ENCODE peak calls at places on chromosome 19, in five cellular contexts. One of them, this sample, is unnamed.

GRCh38 chr19:1449467-1450442 is at the start of gene APC2:
- DNase-seq in AG09309: no peak
- DNase-seq in mucosa of descending colon: no peak
- DNase-seq in HCT116: no peak
- DNase-seq in WTC11: peak
- DNase-seq in this sample: peak

GRCh38 chr19:27722625-27723024 is 1490.3 kb downstream of the UQCRFS1 start:
- DNase-seq in HCT116: no peak
- DNase-seq in mucosa of descending colon: no peak
- DNase-seq in WTC11: no peak
- DNase-seq in AG09309: no peak
- DNase-seq in this sample: no peak

GRCh38 chr19:4441994-4442845 is 15.4 kb downstream of the UBXN6 start:
- DNase-seq in WTC11: no peak
- DNase-seq in mucosa of descending colon: no peak
- DNase-seq in HCT116: no peak
- DNase-seq in AG09309: no peak
- DNase-seq in this sample: no peak

GRCh38 chr19:37136118-37136517 is 36.4 kb downstream of the ZNF585A start:
- DNase-seq in HCT116: no peak
- DNase-seq in WTC11: no peak
- DNase-seq in AG09309: no peak
- DNase-seq in mucosa of descending colon: no peak
- DNase-seq in this sample: no peak

GRCh38 chr19:17328517-17329060 is 6.1 kb downstream of the ANO8 start:
- DNase-seq in mucosa of descending colon: no peak
- DNase-seq in HCT116: no peak
- DNase-seq in WTC11: peak
- DNase-seq in AG09309: no peak
- DNase-seq in this sample: peak

GRCh38 chr19:17922138-17922537 is 10.7 kb upstream of the CCDC124 start:
- DNase-seq in HCT116: no peak
- DNase-seq in WTC11: no peak
- DNase-seq in AG09309: no peak
- DNase-seq in mucosa of descending colon: no peak
- DNase-seq in this sample: no peak

GRCh38 chr19:38656171-38656981 is 8.9 kb downstream of the ACTN4 start:
- DNase-seq in HCT116: no peak
- DNase-seq in WTC11: no peak
- DNase-seq in mucosa of descending colon: no peak
- DNase-seq in AG09309: no peak
- DNase-seq in this sample: no peak

GRCh38 chr19:29741226-29741625 is 26.2 kb upstream of the C19orf12 start:
- DNase-seq in mucosa of descending colon: no peak
- DNase-seq in WTC11: no peak
- DNase-seq in AG09309: no peak
- DNase-seq in HCT116: no peak
- DNase-seq in this sample: no peak

GRCh38 chr19:41302624-41303351 is 7.2 kb upstream of the CCDC97 start:
- DNase-seq in mucosa of descending colon: no peak
- DNase-seq in WTC11: no peak
- DNase-seq in AG09309: no peak
- DNase-seq in HCT116: no peak
- DNase-seq in this sample: no peak

GRCh38 chr19:40208602-40209001 is 9.6 kb downstream of the TTC9B start:
- DNase-seq in mucosa of descending colon: no peak
- DNase-seq in AG09309: no peak
- DNase-seq in WTC11: no peak
- DNase-seq in HCT116: no peak
- DNase-seq in this sample: no peak

GRCh38 chr19:35592226-35592625 is 6.3 kb downstream of the PMIS2 start:
- DNase-seq in AG09309: no peak
- DNase-seq in mucosa of descending colon: peak
- DNase-seq in HCT116: peak
- DNase-seq in WTC11: peak
- DNase-seq in this sample: peak

GRCh38 chr19:41589371-41589770 is 13.4 kb downstream of the CEACAM21 start:
- DNase-seq in WTC11: no peak
- DNase-seq in HCT116: no peak
- DNase-seq in AG09309: no peak
- DNase-seq in mucosa of descending colon: no peak
- DNase-seq in this sample: no peak

GRCh38 chr19:29515706-29516357 is 10.0 kb upstream of the VSTM2B start:
- DNase-seq in mucosa of descending colon: no peak
- DNase-seq in AG09309: no peak
- DNase-seq in HCT116: no peak
- DNase-seq in WTC11: no peak
- DNase-seq in this sample: peak

GRCh38 chr19:8393871-8394250 is 3.7 kb downstream of the RAB11B start:
- DNase-seq in AG09309: no peak
- DNase-seq in WTC11: no peak
- DNase-seq in mucosa of descending colon: no peak
- DNase-seq in HCT116: no peak
- DNase-seq in this sample: no peak

GRCh38 chr19:54388001-54388802 is 23.5 kb upstream of the LAIR1 start:
- DNase-seq in HCT116: no peak
- DNase-seq in AG09309: no peak
- DNase-seq in mucosa of descending colon: no peak
- DNase-seq in WTC11: peak
- DNase-seq in this sample: no peak

GRCh38 chr19:1923319-1923718 is 17.7 kb upstream of the CSNK1G2 start:
- DNase-seq in AG09309: no peak
- DNase-seq in HCT116: no peak
- DNase-seq in mucosa of descending colon: no peak
- DNase-seq in WTC11: no peak
- DNase-seq in this sample: no peak

GRCh38 chr19:39997595-39998216 is 846 bp downstream of the ZNF546 start:
- DNase-seq in mucosa of descending colon: no peak
- DNase-seq in WTC11: no peak
- DNase-seq in AG09309: no peak
- DNase-seq in HCT116: no peak
- DNase-seq in this sample: no peak

GRCh38 chr19:44925114-44925891 is 10.9 kb downstream of the APOC1 start:
- DNase-seq in HCT116: no peak
- DNase-seq in WTC11: no peak
- DNase-seq in mucosa of descending colon: peak
- DNase-seq in AG09309: peak
- DNase-seq in this sample: no peak

GRCh38 chr19:13841339-13842293 is 35.3 kb upstream of the NANOS3 start:
- DNase-seq in WTC11: no peak
- DNase-seq in mucosa of descending colon: peak
- DNase-seq in AG09309: no peak
- DNase-seq in HCT116: no peak
- DNase-seq in this sample: no peak

GRCh38 chr19:30669329-30670010 is 297.3 kb downstream of the ZNF536 start:
- DNase-seq in WTC11: peak
- DNase-seq in AG09309: no peak
- DNase-seq in mucosa of descending colon: peak
- DNase-seq in HCT116: no peak
- DNase-seq in this sample: peak

GRCh38 chr19:27833031-27833430 is 1379.9 kb downstream of the UQCRFS1 start:
- DNase-seq in HCT116: no peak
- DNase-seq in AG09309: no peak
- DNase-seq in mucosa of descending colon: no peak
- DNase-seq in WTC11: no peak
- DNase-seq in this sample: no peak

GRCh38 chr19:45173816-45174215 is 4.2 kb downstream of the TRAPPC6A start:
- DNase-seq in HCT116: no peak
- DNase-seq in mucosa of descending colon: no peak
- DNase-seq in AG09309: peak
- DNase-seq in WTC11: no peak
- DNase-seq in this sample: no peak

GRCh38 chr19:38251564-38252051 is 4.6 kb downstream of the PPP1R14A start:
- DNase-seq in HCT116: no peak
- DNase-seq in mucosa of descending colon: no peak
- DNase-seq in AG09309: no peak
- DNase-seq in WTC11: no peak
- DNase-seq in this sample: peak

GRCh38 chr19:42152285-42152684 is 20.0 kb upstream of the POU2F2 start:
- DNase-seq in HCT116: no peak
- DNase-seq in mucosa of descending colon: no peak
- DNase-seq in AG09309: no peak
- DNase-seq in WTC11: no peak
- DNase-seq in this sample: peak

GRCh38 chr19:1084024-1084868 is 10.9 kb downstream of the POLR2E start:
- DNase-seq in HCT116: no peak
- DNase-seq in mucosa of descending colon: no peak
- DNase-seq in AG09309: no peak
- DNase-seq in WTC11: no peak
- DNase-seq in this sample: peak

GRCh38 chr19:2602391-2603181 is 99.9 kb downstream of the GNG7 start:
- DNase-seq in AG09309: peak
- DNase-seq in HCT116: no peak
- DNase-seq in WTC11: peak
- DNase-seq in mucosa of descending colon: peak
- DNase-seq in this sample: peak

GRCh38 chr19:16368385-16369305 is 44.0 kb downstream of the KLF2 start:
- DNase-seq in mucosa of descending colon: no peak
- DNase-seq in AG09309: no peak
- DNase-seq in WTC11: no peak
- DNase-seq in HCT116: no peak
- DNase-seq in this sample: no peak

GRCh38 chr19:47652285-47652684 is 43.4 kb downstream of the BICRA start:
- DNase-seq in WTC11: no peak
- DNase-seq in mucosa of descending colon: no peak
- DNase-seq in AG09309: no peak
- DNase-seq in HCT116: no peak
- DNase-seq in this sample: no peak

GRCh38 chr19:588093-588742 is 1.5 kb upstream of the HCN2 start:
- DNase-seq in mucosa of descending colon: peak
- DNase-seq in WTC11: peak
- DNase-seq in HCT116: peak
- DNase-seq in AG09309: no peak
- DNase-seq in this sample: peak

GRCh38 chr19:52142001-52142595 is 2.4 kb upstream of the ZNF616 start:
- DNase-seq in WTC11: no peak
- DNase-seq in HCT116: no peak
- DNase-seq in mucosa of descending colon: no peak
- DNase-seq in AG09309: no peak
- DNase-seq in this sample: no peak

GRCh38 chr19:47608908-47609879 is at the start of gene BICRA:
- DNase-seq in WTC11: peak
- DNase-seq in HCT116: no peak
- DNase-seq in mucosa of descending colon: peak
- DNase-seq in AG09309: no peak
- DNase-seq in this sample: peak

GRCh38 chr19:34274284-34274826 is 20.0 kb downstream of the GARRE1 start:
- DNase-seq in HCT116: no peak
- DNase-seq in WTC11: no peak
- DNase-seq in AG09309: no peak
- DNase-seq in mucosa of descending colon: no peak
- DNase-seq in this sample: no peak

GRCh38 chr19:39252458-39252857 is 3.8 kb upstream of the IFNL4 start:
- DNase-seq in WTC11: no peak
- DNase-seq in AG09309: no peak
- DNase-seq in mucosa of descending colon: no peak
- DNase-seq in HCT116: no peak
- DNase-seq in this sample: no peak

GRCh38 chr19:49113762-49114629 is at the start of gene LIN7B:
- DNase-seq in AG09309: no peak
- DNase-seq in mucosa of descending colon: peak
- DNase-seq in HCT116: peak
- DNase-seq in WTC11: peak
- DNase-seq in this sample: peak
- TF ChIP-seq CTCF in AG09309: peak
- TF ChIP-seq CTCF in mucosa of descending colon: peak
- TF ChIP-seq CTCF in HCT116: no peak
- TF ChIP-seq CTCF in WTC11: no peak
- TF ChIP-seq CTCF in this sample: peak

DNA sequence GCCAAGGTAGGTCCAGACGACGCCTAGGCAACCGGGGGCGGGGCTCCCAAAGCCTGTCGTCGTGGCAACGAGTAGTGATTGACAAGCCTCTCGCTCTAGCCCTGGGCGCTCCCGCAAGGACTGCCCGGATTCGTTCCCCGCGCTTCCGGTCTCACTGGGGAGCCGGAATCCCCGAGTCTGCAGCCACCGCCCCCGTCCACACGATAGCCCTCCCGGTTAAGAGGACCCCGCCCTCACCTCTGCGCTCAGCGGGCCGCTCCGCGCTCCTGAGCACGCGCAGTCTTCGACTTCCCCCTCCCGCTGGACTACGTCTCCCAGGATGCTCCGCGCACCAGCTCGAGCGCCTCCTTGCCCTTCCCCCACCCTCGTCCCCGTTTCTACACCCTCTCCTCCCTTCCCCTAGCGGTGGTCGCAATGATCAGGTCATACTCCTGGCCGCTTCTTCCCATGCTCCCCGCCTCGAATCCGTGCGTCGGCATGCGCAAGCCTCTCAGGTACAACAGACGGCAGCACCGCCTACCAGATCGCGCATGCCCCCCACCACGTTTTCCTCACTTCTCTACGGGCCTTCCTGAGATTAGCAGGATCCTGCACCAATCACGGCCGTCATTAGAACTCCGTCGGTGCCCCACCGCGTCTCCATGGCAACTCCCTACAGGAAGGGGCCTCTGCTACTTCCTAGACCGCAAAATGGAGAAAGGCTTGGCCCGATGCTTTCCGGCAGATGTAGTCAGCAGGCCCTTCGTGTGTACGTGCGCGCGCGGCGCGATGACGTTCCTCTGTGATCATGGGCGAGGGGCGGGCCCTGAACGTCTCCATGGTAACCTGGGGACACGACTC is at the start of gene MZF1:
- DNase-seq in AG09309: peak
- DNase-seq in WTC11: peak
- DNase-seq in mucosa of descending colon: peak
- DNase-seq in HCT116: peak
- DNase-seq in this sample: peak
- TF ChIP-seq CTCF in AG09309: peak
- TF ChIP-seq CTCF in WTC11: no peak
- TF ChIP-seq CTCF in mucosa of descending colon: no peak
- TF ChIP-seq CTCF in HCT116: no peak
- TF ChIP-seq CTCF in this sample: peak

GRCh38 chr19:11321206-11322126 is 18.0 kb downstream of the RAB3D start:
- DNase-seq in HCT116: no peak
- DNase-seq in AG09309: no peak
- DNase-seq in WTC11: no peak
- DNase-seq in mucosa of descending colon: no peak
- DNase-seq in this sample: no peak
- TF ChIP-seq CTCF in HCT116: peak
- TF ChIP-seq CTCF in AG09309: no peak
- TF ChIP-seq CTCF in WTC11: no peak
- TF ChIP-seq CTCF in mucosa of descending colon: no peak
- TF ChIP-seq CTCF in this sample: no peak

GRCh38 chr19:22783651-22784050 is 300 bp downstream of the ZNF99 start:
- DNase-seq in AG09309: no peak
- DNase-seq in mucosa of descending colon: no peak
- DNase-seq in WTC11: no peak
- DNase-seq in HCT116: no peak
- DNase-seq in this sample: no peak

DNA sequence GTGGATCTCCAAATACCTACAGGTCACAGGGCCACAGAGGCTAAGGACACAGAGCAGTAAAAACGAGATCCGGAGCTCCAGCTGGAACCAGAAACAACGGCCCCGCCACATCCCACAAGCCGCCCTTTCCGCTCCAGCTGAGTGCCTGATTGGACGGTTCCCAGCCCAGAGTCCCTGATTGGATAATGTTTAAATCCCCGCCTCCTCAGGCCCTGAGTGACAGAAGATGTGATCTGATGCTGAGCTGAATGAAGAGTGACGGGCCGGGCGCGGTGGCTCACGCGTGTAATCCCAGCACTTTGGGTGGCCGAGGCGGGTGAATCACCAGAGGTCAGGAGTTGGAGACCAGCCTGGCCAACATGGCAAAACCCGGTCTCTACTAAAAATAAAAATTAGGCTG is at the start of gene ZNF99:
- DNase-seq in HCT116: no peak
- DNase-seq in AG09309: no peak
- DNase-seq in WTC11: no peak
- DNase-seq in mucosa of descending colon: peak
- DNase-seq in this sample: no peak
- TF ChIP-seq CTCF in HCT116: no peak
- TF ChIP-seq CTCF in AG09309: no peak
- TF ChIP-seq CTCF in WTC11: no peak
- TF ChIP-seq CTCF in mucosa of descending colon: no peak
- TF ChIP-seq CTCF in this sample: no peak